ENCODE peak calls at places on chromosomes 5 and 9, in eight cellular contexts. B, O, C, Z, G, L, T and H are unnamed samples.

GRCh38 chr5:146675700-146676099 is 159.7 kb upstream of the GPR151 start:
- DNase-seq in B (no peak), O (no peak), C (no peak), Z (no peak), G (no peak), L (no peak), T (no peak), H (no peak)

GRCh38 chr5:141149812-141150211 is at the start of gene PCDHB6:
- DNase-seq in B (no peak), O (no peak), C (no peak), Z (peak), G (no peak), L (peak), T (no peak), H (peak)

GRCh38 chr9:130870491-130871381 is 25.9 kb downstream of the QRFP start:
- DNase-seq in B (no peak), O (no peak), C (no peak), Z (no peak), G (no peak), L (no peak), T (no peak), H (no peak)

GRCh38 chr9:83538172-83538889 is at the start of gene FRMD3:
- DNase-seq in B (peak), O (no peak), C (peak), Z (peak), G (no peak), L (peak), T (peak), H (no peak)

GRCh38 chr5:134577022-134577795 is 51.7 kb downstream of the JADE2 start:
- DNase-seq in B (peak), O (no peak), C (no peak), Z (peak), G (no peak), L (peak), T (no peak), H (peak)

GRCh38 chr9:73565833-73566465 is 414.3 kb downstream of the ANXA1 start:
- DNase-seq in B (no peak), O (no peak), C (no peak), Z (peak), G (no peak), L (peak), T (no peak), H (peak)

GRCh38 chr5:32794086-32794485 is 83.0 kb downstream of the NPR3 start:
- DNase-seq in B (no peak), O (no peak), C (no peak), Z (peak), G (no peak), L (no peak), T (no peak), H (no peak)

GRCh38 chr9:3525088-3525835 is 539 bp downstream of the RFX3 start:
- DNase-seq in B (peak), O (peak), C (no peak), Z (peak), G (no peak), L (peak), T (no peak), H (no peak)